ENCODE peak calls at places on chromosome 1, in nine cellular contexts. U is ovary, L is H1, J is IMR-90, A is breast epithelium, Y is transverse colon, Q is HCT116, Z is HepG2, S is testis. X is an unnamed sample.
A peak's percentile ranks its signal among the peaks of the same experiment; 100 is the strongest.

GRCh38 chr1:29349871-29350491 is 113.7 kb downstream of the PTPRU start:
- DNase-seq in U (no peak), L (no peak), J (no peak), A (no peak), Y (no peak), Q (no peak), Z (no peak), S (peak; percentile 84), X (no peak)

GRCh38 chr1:168520052-168520751 is 23.6 kb downstream of the XCL2 start:
- DNase-seq in U (no peak), L (no peak), J (no peak), A (no peak), Y (no peak), Q (no peak), Z (no peak), S (no peak), X (no peak)

GRCh38 chr1:65119951-65120350 is 28.1 kb upstream of the AK4 start:
- DNase-seq in U (no peak), L (no peak), J (peak; percentile 3), A (no peak), Y (no peak), Q (no peak), Z (no peak), S (no peak), X (no peak)

GRCh38 chr1:94753171-94753972 is 66.8 kb upstream of the SLC44A3 start:
- DNase-seq in U (peak; percentile 84), L (no peak), J (peak; percentile 21), A (no peak), Y (no peak), Q (no peak), Z (peak; percentile 26), S (peak; percentile 53), X (peak; percentile 66)

GRCh38 chr1:244654284-244655038 is 1.5 kb downstream of the DESI2 start:
- DNase-seq in U (no peak), L (no peak), J (peak; percentile 26), A (no peak), Y (no peak), Q (no peak), Z (no peak), S (no peak), X (no peak)

GRCh38 chr1:9292361-9293240 is at the start of gene SPSB1:
- DNase-seq in U (peak; percentile 85), L (no peak), J (peak; percentile 78), A (peak; percentile 52), Y (peak; percentile 88), Q (no peak), Z (peak; percentile 44), S (peak; percentile 86), X (peak; percentile 79)

GRCh38 chr1:180837025-180837424 is 75.7 kb upstream of the KIAA1614 start:
- DNase-seq in U (no peak), L (no peak), J (no peak), A (no peak), Y (no peak), Q (no peak), Z (no peak), S (no peak), X (no peak)

GRCh38 chr1:200302192-200302892 is 107.5 kb downstream of the ZNF281 start:
- DNase-seq in U (no peak), L (no peak), J (peak; percentile 47), A (no peak), Y (peak; percentile 51), Q (no peak), Z (no peak), S (peak; percentile 21), X (no peak)

GRCh38 chr1:163528710-163529348 is 207.1 kb downstream of the NUF2 start:
- DNase-seq in U (no peak), L (no peak), J (peak; percentile 15), A (no peak), Y (peak; percentile 16), Q (peak; percentile 13), Z (peak; percentile 7), S (peak; percentile 33), X (peak; percentile 66)

GRCh38 chr1:25614466-25615171 is 2.0 kb upstream of the MAN1C1 start:
- DNase-seq in U (no peak), L (no peak), J (no peak), A (no peak), Y (no peak), Q (no peak), Z (no peak), S (no peak), X (no peak)

GRCh38 chr1:112735752-112736151 is 20.6 kb upstream of the PPM1J start:
- DNase-seq in U (no peak), L (no peak), J (peak; percentile 94), A (no peak), Y (no peak), Q (peak; percentile 62), Z (no peak), S (no peak), X (no peak)

GRCh38 chr1:201724760-201725105 is 104.2 kb upstream of the IPO9 start:
- DNase-seq in U (no peak), L (no peak), J (peak; percentile 53), A (no peak), Y (no peak), Q (no peak), Z (no peak), S (no peak), X (no peak)

GRCh38 chr1:10980094-10980577 is 32.3 kb upstream of the TARDBP start:
- DNase-seq in U (peak; percentile 69), L (peak; percentile 80), J (peak; percentile 31), A (peak; percentile 91), Y (peak; percentile 82), Q (no peak), Z (peak; percentile 64), S (peak; percentile 59), X (peak; percentile 81)

GRCh38 chr1:109765896-109766615 is 2.3 kb upstream of the EPS8L3 start:
- DNase-seq in U (peak; percentile 36), L (no peak), J (no peak), A (no peak), Y (peak; percentile 70), Q (no peak), Z (no peak), S (peak; percentile 14), X (peak; percentile 9)
- TF ChIP-seq POLR2A in U (no peak), L (no peak), J (no peak), A (no peak), Y (peak; percentile 64), Q (no peak), Z (no peak), S (no peak), X (no peak)

DNA sequence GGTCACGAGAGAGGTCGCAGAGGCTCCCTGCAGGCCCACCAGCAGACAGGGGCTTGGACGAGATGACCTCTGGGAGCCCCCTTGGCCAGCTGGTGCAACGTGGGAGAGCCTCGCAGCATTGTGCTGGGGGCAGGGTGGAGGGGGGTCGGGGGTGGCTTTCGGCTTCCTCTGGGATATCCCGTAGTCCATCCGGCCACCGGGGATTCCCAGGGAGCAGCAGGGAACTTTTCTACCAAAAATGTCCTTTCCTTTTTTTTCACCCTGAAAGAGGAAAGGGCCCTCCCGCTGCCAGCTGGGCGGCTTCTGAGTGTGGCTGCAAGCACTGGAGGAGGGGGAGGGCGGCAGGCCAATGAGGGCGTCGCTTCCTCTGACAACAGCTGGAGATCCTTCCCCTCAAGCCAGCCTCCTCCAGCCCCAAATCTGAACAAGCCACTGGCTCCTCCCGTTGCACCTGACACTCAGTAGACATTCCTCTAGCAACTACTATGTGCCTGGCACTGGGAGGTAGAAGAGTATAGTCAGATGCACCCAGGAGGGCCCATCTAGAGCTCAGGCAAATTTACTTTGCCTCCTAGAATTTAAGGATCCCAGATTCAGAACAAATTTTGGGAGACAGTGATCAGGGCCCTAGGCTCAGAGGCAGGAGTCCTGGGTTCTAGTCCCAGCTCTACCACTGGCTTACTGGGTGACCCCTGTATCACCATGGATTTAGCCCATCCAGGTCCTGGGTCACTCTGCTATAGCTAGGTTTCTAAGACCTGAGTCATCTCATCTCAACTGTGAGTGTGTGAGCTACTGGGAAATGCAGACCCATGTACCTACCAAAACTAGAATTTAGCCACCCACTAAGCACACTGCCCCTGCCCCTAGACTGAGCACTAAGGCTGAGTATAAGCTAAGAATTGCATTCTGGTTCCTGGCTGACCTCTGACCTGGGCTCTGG is 2.7 kb downstream of the MOB3C start:
- DNase-seq in U (peak; percentile 94), L (peak; percentile 65), J (peak; percentile 76), A (peak; percentile 75), Y (peak; percentile 81), Q (no peak), Z (no peak), S (peak; percentile 94), X (peak; percentile 89)
- H3K4me1 ChIP-seq in U (peaks cover 7% of the 10 kb centered on the region), L (peaks cover 25% of the 10 kb centered on the region), J (peaks cover 20% of the 10 kb centered on the region), A (no peaks in the 10 kb centered on the region), Y (peaks cover 47% of the 10 kb centered on the region), Q (peaks cover 13% of the 10 kb centered on the region), Z (peaks cover 32% of the 10 kb centered on the region), S (peaks cover 28% of the 10 kb centered on the region), X (peaks cover 34% of the 10 kb centered on the region)

DNA sequence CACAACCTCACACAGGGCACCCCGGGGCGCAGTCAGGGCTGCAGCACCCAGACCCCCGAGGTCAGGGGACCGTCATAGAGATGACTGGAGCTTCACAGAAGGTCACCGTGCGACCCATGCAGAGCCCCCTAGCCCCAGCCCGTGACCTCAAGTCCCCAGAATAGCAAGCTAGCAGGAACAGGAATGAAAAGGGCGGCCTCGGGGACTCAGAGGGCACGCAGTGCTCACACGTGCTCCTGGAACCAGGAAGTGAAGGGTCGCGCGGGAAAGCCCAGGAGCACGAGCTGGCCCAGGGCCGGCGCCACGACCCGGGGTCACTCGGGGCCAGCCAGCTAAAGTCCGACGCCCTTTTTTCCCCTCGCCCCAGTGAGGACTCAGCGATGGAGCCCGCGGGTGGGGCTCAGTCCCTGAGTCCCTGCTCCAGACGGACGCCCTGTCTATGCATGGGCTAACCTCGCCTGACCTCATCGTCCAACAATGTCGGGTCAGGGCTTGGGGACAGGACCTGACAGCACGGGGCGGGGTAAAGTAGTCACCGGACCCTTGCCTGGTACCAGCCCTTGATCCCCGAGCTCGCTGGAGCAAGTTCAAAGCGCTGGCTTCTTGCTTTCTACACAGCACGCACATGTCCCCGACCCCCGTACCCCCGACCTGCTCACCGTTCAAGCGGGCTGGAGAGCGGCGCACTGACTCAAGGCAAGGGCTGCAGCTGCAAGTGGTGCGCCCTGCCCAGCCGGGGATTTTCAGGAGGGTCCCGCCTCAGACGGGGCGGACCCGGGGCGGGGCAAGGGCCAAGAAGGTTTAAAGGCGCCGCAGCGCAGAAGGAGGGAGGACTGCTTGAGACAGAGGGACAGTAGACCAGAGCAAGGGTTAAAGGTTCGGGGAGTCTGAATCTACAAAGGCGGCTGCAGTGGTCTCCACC is at the start of gene TAGLN2:
- DNase-seq in U (peak; percentile 93), L (no peak), J (peak; percentile 90), A (peak; percentile 85), Y (peak; percentile 95), Q (peak; percentile 79), Z (peak; percentile 65), S (peak; percentile 94), X (peak; percentile 87)
- TF ChIP-seq POLR2A in U (peak; percentile 93), L (no peak), J (peak; percentile 97), A (peak; percentile 86), Y (peak; percentile 98), Q (peak; percentile 76), Z (no peak), S (peak; percentile 28), X (peak; percentile 89)

DNA sequence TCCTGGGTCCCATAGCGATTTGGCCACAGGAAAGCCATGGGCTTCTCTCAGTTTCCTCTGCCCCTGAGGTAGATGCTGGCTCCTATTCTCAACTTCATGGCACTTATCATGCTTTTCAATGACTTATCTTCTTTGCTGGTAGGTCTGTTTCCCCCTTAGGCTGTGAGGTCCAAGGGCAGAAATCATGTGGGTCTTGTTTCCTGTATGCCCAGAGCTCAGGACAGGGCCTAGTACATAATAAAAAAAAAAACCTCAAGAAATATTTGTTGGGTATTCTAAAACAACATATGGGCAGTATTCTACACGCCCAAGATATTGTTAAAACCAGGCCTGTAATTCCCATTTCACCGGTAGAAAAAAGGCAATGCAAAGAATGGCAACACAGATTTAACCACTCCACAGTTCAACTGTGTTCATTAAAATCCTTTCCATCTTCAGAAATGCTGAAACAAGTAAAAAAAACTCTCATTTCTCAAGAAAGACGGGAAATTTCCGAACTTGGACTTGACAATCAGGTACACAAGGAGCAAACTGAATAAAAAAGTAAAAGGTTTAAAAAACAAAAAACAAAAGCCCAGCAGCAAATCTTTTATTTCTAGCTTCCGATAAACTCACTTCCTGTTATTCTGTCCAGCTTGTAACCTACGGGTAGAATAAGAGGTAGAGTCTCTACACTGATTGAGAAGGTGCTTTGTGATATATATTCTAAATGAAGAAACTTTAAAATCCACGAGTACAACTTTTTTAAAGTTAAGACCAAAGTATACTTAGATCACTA is 6.3 kb upstream of the TDRD10 start:
- DNase-seq in U (no peak), L (no peak), J (no peak), A (no peak), Y (no peak), Q (no peak), Z (no peak), S (no peak), X (no peak)
- H3K4me1 ChIP-seq in U (no peaks in the 10 kb centered on the region), L (peaks cover 4% of the 10 kb centered on the region), J (no peaks in the 10 kb centered on the region), A (no peaks in the 10 kb centered on the region), Y (no peaks in the 10 kb centered on the region), Q (no peaks in the 10 kb centered on the region), Z (peaks cover 12% of the 10 kb centered on the region), S (peaks cover 16% of the 10 kb centered on the region), X (peaks cover 52% of the 10 kb centered on the region)

X was measured in adrenal gland.